ENCODE peak calls at places on chromosomes 6 and 20, in five cellular contexts. C, I, W, D and G are unnamed samples.

GRCh38 chr20:8291873-8292272 is 159.8 kb downstream of the PLCB1 start:
- DNase-seq in W (no peak), I (peak), D (no peak), C (peak), G (no peak)

GRCh38 chr6:14072084-14072483 is 45.5 kb upstream of the CD83 start:
- DNase-seq in C (no peak), D (no peak), I (peak), W (no peak), G (no peak)

GRCh38 chr20:61805781-61806180 is 259.9 kb downstream of the TAF4 start:
- DNase-seq in I (no peak), W (no peak), C (no peak), D (no peak), G (no peak)

GRCh38 chr6:42791706-42792320 is 10.0 kb downstream of the BICRAL start:
- DNase-seq in W (no peak), I (peak), D (no peak), C (no peak), G (no peak)

GRCh38 chr6:169343886-169344525 is 90.4 kb upstream of the THBS2 start:
- DNase-seq in C (no peak), W (no peak), I (no peak), D (no peak), G (no peak)

GRCh38 chr20:63054103-63054474 is 47.3 kb upstream of the BHLHE23 start:
- DNase-seq in C (no peak), I (no peak), W (no peak), D (no peak), G (no peak)

GRCh38 chr6:31098449-31098938 is 13.9 kb downstream of the C6orf15 start:
- DNase-seq in C (no peak), W (no peak), I (no peak), D (no peak), G (no peak)

GRCh38 chr6:134453792-134454510 is 136.0 kb upstream of the SGK1 start:
- DNase-seq in C (no peak), W (no peak), I (no peak), D (no peak), G (no peak)

GRCh38 chr6:29633532-29633901 is 534 bp upstream of the GABBR1 start:
- DNase-seq in I (no peak), C (no peak), W (no peak), D (no peak), G (no peak)

GRCh38 chr6:56388414-56388752 is 141.0 kb upstream of the COL21A1 start:
- DNase-seq in W (no peak), D (no peak), C (no peak), I (no peak), G (no peak)

GRCh38 chr20:16530201-16530681 is 43.0 kb downstream of the KIF16B start:
- DNase-seq in D (no peak), C (no peak), I (no peak), W (no peak), G (no peak)

GRCh38 chr6:35742842-35743241 is 6.0 kb downstream of the ARMC12 start:
- DNase-seq in D (no peak), I (no peak), W (no peak), C (no peak), G (no peak)

GRCh38 chr20:4038047-4038459 is 22.7 kb upstream of the RNF24 start:
- DNase-seq in I (peak), C (peak), W (no peak), D (no peak), G (no peak)

GRCh38 chr6:5967594-5967993 is 39.1 kb downstream of the NRN1 start:
- DNase-seq in C (no peak), D (no peak), W (no peak), I (no peak), G (no peak)

GRCh38 chr20:49825521-49826033 is 12.9 kb downstream of the SLC9A8 start:
- DNase-seq in C (no peak), W (no peak), D (no peak), I (no peak), G (no peak)
- TF ChIP-seq CTCF in C (no peak), W (no peak), D (no peak), I (no peak), G (no peak)

DNA sequence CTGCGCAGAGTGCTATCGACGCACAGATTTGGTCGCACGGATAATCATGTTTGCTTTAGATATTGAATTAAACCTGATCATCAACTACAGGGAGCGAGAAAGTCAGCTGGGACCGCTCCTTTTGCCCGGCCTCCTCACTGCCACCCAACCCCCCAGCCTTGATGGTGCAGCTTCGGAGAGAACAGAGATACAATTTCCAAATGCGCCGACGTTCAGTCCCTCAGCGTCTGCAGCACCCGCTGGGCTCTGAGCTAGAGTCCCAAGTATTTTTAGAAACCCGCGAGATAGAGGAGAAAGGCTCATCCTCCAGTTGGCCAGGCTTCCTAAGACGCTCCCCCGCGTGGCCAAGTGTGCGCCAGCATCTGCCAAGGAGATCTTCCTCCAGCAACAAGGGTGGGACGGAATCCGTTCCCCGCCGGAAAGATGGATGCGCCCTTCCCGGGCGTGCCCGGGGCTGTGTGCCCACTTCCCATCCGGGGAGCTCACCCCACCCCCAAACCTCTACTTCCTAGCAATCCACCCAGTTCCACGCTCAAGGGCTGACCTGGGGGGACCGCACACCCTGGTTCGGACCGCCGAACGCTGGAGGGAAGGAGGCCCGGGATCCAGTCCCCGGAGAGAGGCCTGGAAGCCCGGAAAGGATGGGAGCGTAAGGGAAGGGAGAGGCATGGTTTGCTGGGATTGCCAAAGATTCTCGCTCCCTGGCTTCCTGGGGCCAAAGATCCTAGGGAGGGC is 4.1 kb downstream of the NKX2-2 start:
- DNase-seq in W (no peak), C (peak), I (peak), D (no peak), G (no peak)
- TF ChIP-seq CTCF in W (no peak), C (peak), I (peak), D (peak), G (peak)

GRCh38 chr6:40717411-40718057 is 130.4 kb upstream of the LRFN2 start:
- DNase-seq in C (no peak), I (peak), D (no peak), W (no peak), G (no peak)

GRCh38 chr6:40713002-40713719 is 126.0 kb upstream of the LRFN2 start:
- DNase-seq in I (peak), W (no peak), D (no peak), C (no peak), G (no peak)

GRCh38 chr6:40715501-40716403 is 128.6 kb upstream of the LRFN2 start:
- DNase-seq in C (no peak), D (no peak), I (no peak), W (no peak), G (no peak)

GRCh38 chr6:40714143-40714542 is 127.0 kb upstream of the LRFN2 start:
- DNase-seq in D (no peak), C (no peak), W (no peak), I (no peak), G (no peak)

GRCh38 chr6:40714576-40715500 is 127.7 kb upstream of the LRFN2 start:
- DNase-seq in C (no peak), W (no peak), I (no peak), D (no peak), G (no peak)
- TF ChIP-seq CTCF in C (no peak), W (no peak), I (no peak), D (no peak), G (no peak)

DNA sequence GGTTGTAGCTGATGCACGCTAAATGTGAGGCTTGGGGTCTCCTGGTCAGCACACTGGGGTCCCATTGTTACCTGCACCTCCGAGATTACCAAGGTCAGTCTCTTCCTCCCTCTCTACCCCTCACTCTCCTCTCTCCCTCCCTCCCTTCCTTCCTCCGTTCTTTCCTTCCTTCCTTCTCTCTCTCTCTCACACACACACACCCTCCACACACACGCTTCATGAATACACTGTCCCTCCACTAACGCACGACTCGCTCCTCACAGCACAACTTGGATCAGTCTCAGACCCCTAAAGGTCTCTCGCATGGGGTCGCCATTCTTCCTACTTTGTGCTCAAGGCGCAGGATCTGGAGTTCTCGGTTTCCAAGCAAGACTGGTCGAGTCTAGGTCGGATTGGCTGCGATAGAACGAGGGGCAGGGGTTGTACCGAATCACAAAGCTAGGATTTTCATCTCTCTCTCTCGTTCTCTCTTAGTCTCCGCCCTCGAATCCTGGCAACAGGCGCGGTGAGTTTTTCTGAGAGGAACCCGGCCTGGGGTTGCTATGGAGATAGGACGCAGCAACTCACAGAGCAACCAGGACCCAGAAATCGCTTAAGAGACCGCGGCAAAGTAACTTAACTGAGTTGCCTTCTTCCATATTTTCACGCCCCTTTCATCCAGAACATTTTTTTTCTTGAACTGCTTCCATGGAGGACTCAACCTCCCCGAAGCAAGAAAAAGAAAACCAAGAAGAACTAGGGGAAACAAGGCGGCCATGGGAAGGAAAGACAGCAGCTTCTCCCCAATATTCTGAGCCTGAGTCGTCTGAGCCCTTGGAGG is at the start of gene RSPH4A:
- DNase-seq in D (peak), C (peak), I (peak), W (peak), G (peak)
- TF ChIP-seq CTCF in D (no peak), C (no peak), I (peak), W (no peak), G (peak)